ENCODE peak calls at places on chromosome 12, in seven cellular contexts. Z is AG09309; M is CD4-positive, alpha-beta T cell; I is choroid plexus epithelial cell; Y is NCI-H1930; G is T-helper 2 cell; O is RWPE1. E is an unnamed sample.

GRCh38 chr12:130132831-130133635 is 29.2 kb upstream of the FZD10 start:
- DNase-seq in G (no peak), Z (no peak), M (no peak), O (no peak), Y (no peak), I (no peak), E (no peak)

GRCh38 chr12:31567029-31567428 is 23.9 kb downstream of the DENND5B start:
- DNase-seq in I (no peak), Z (no peak), O (no peak), G (no peak), M (no peak), Y (no peak), E (no peak)

GRCh38 chr12:30450872-30451271 is 244.8 kb downstream of the IPO8 start:
- DNase-seq in O (peak), I (no peak), M (no peak), Z (no peak), Y (no peak), G (no peak), E (peak)

GRCh38 chr12:51866324-51866723 is 17.8 kb upstream of the FIGNL2 start:
- DNase-seq in G (no peak), O (no peak), M (no peak), Z (no peak), I (no peak), Y (no peak), E (no peak)

GRCh38 chr12:57626111-57626928 is 6.7 kb downstream of the B4GALNT1 start:
- DNase-seq in Z (no peak), I (no peak), O (no peak), M (no peak), Y (no peak), G (no peak), E (no peak)

GRCh38 chr12:81610955-81611889 is 147.9 kb downstream of the PPFIA2 start:
- DNase-seq in M (no peak), G (no peak), Y (no peak), I (peak), O (no peak), Z (no peak), E (no peak)

GRCh38 chr12:2410490-2410889 is 357.7 kb downstream of the CACNA1C start:
- DNase-seq in Y (no peak), G (no peak), I (no peak), Z (no peak), O (no peak), M (no peak), E (no peak)

GRCh38 chr12:117279606-117280005 is 81.8 kb downstream of the NOS1 start:
- DNase-seq in I (no peak), Y (no peak), O (no peak), G (no peak), Z (no peak), M (no peak), E (no peak)

GRCh38 chr12:47818701-47819543 is 781 bp downstream of the HDAC7 start:
- DNase-seq in I (no peak), G (peak), Y (no peak), O (no peak), M (peak), Z (no peak), E (peak)

GRCh38 chr12:25557830-25558436 is 4.8 kb upstream of the LMNTD1 start:
- DNase-seq in I (peak), O (peak), Y (peak), G (no peak), Z (no peak), M (no peak), E (peak)

GRCh38 chr12:110689002-110689600 is at the start of gene HVCN1:
- DNase-seq in G (peak), O (no peak), Z (no peak), Y (no peak), M (peak), I (no peak), E (peak)

GRCh38 chr12:27999521-27999920 is 27.0 kb upstream of the PTHLH start:
- DNase-seq in G (no peak), M (no peak), Y (no peak), O (peak), Z (peak), I (peak), E (no peak)

GRCh38 chr12:57726884-57727757 is 11.4 kb downstream of the AGAP2 start:
- DNase-seq in Y (no peak), Z (no peak), M (no peak), I (peak), G (no peak), O (no peak), E (peak)

GRCh38 chr12:12474471-12474928 is 88.2 kb downstream of the DUSP16 start:
- DNase-seq in O (no peak), G (no peak), Z (no peak), I (no peak), M (no peak), Y (no peak), E (no peak)

GRCh38 chr12:49292729-49293055 is 2.3 kb upstream of the PRPH start:
- DNase-seq in G (no peak), O (no peak), Y (no peak), M (no peak), I (no peak), Z (no peak), E (peak)

GRCh38 chr12:109759595-109759994 is 46.0 kb downstream of the FAM222A start:
- DNase-seq in M (no peak), G (no peak), I (no peak), Y (no peak), O (no peak), Z (no peak), E (no peak)

GRCh38 chr12:59317598-59317997 is 278.2 kb upstream of the SLC16A7 start:
- DNase-seq in Z (no peak), Y (no peak), O (no peak), I (no peak), M (no peak), G (no peak), E (no peak)

GRCh38 chr12:119446459-119446858 is 111.9 kb downstream of the CCDC60 start:
- DNase-seq in M (no peak), O (peak), Y (no peak), Z (no peak), I (no peak), G (no peak), E (peak)

GRCh38 chr12:91222746-91223145 is 40.1 kb upstream of the DCN start:
- DNase-seq in Y (no peak), Z (no peak), G (no peak), I (peak), M (no peak), O (no peak), E (no peak)

GRCh38 chr12:111268738-111269572 is 99.9 kb downstream of the PHETA1 start:
- DNase-seq in G (no peak), M (peak), I (peak), Z (no peak), Y (no peak), O (no peak), E (no peak)

GRCh38 chr12:99131761-99132199 is 486.7 kb downstream of the APAF1 start:
- DNase-seq in Z (no peak), O (no peak), M (no peak), I (peak), Y (no peak), G (no peak), E (peak)

GRCh38 chr12:95978774-95979173 is 17.4 kb downstream of the HAL start:
- DNase-seq in G (no peak), O (no peak), M (no peak), Y (no peak), I (no peak), Z (no peak), E (no peak)

GRCh38 chr12:31035944-31036665 is 37.6 kb upstream of the DDX11 start:
- DNase-seq in M (no peak), Z (no peak), G (no peak), O (no peak), Y (no peak), I (peak), E (no peak)

GRCh38 chr12:92546259-92546825 is 156.4 kb upstream of the PLEKHG7 start:
- DNase-seq in Z (no peak), M (no peak), G (no peak), Y (no peak), I (no peak), O (no peak), E (no peak)

GRCh38 chr12:17489452-17489851 is 600.5 kb downstream of the RERGL start:
- DNase-seq in Y (no peak), G (no peak), M (no peak), O (no peak), Z (no peak), I (no peak), E (no peak)

GRCh38 chr12:28023156-28023887 is 50.8 kb upstream of the PTHLH start:
- DNase-seq in G (no peak), Y (no peak), M (no peak), O (peak), Z (peak), I (peak), E (no peak)

GRCh38 chr12:69509308-69509736 is 39.1 kb downstream of the FRS2 start:
- DNase-seq in O (no peak), M (no peak), I (peak), G (no peak), Z (no peak), Y (no peak), E (no peak)

GRCh38 chr12:99598785-99599184 is 48.8 kb upstream of the GARIN6 start:
- DNase-seq in O (no peak), I (no peak), Y (no peak), Z (no peak), G (no peak), M (no peak), E (no peak)

GRCh38 chr12:53044052-53044581 is 5.7 kb upstream of the TNS2 start:
- DNase-seq in O (no peak), Z (no peak), M (no peak), G (no peak), I (no peak), Y (no peak), E (no peak)

GRCh38 chr12:105141320-105141918 is 33.9 kb downstream of the WASHC4 start:
- DNase-seq in M (no peak), O (no peak), G (no peak), Z (no peak), I (no peak), Y (no peak), E (no peak)

GRCh38 chr12:28611501-28611900 is 421.2 kb downstream of the CCDC91 start:
- DNase-seq in Y (no peak), M (no peak), I (no peak), O (no peak), G (no peak), Z (no peak), E (no peak)

GRCh38 chr12:120225852-120226640 is 25.1 kb upstream of the RPLP0 start:
- DNase-seq in Y (no peak), O (no peak), I (no peak), M (no peak), G (no peak), Z (no peak), E (no peak)

GRCh38 chr12:24201258-24201970 is 251.9 kb upstream of the SOX5 start:
- DNase-seq in G (no peak), Y (no peak), M (no peak), O (no peak), Z (no peak), I (no peak), E (no peak)

GRCh38 chr12:108495054-108495453 is 20.0 kb upstream of the FICD start:
- DNase-seq in O (no peak), M (no peak), I (peak), G (no peak), Z (no peak), Y (no peak), E (peak)